ENCODE peak calls at places on chromosomes 5 and 9, in six cellular contexts. Y is cardiac muscle cell, X is GM23248, E is A549, G is mesenchymal stem cell, F is tibial nerve. P is an unnamed sample.

GRCh38 chr5:34687269-34688011 is 31.3 kb downstream of the RAI14 start:
- DNase-seq in Y (peak; percentile 90), X (peak; percentile 75), E (peak; percentile 47), G (peak; percentile 67), F (no peak), P (no peak)

GRCh38 chr5:149434162-149435014 is 55.3 kb upstream of the IL17B start:
- DNase-seq in Y (peak; percentile 83), X (peak; percentile 69), E (peak; percentile 88), G (peak; percentile 92), F (peak; percentile 87), P (peak; percentile 73)

GRCh38 chr9:135399000-135399649 is 80.5 kb upstream of the PPP1R26 start:
- DNase-seq in Y (no peak), X (no peak), E (no peak), G (no peak), F (no peak), P (no peak)

GRCh38 chr5:140341591-140341990 is 4.8 kb downstream of the HBEGF start:
- DNase-seq in Y (no peak), X (peak; percentile 56), E (no peak), G (no peak), F (no peak), P (peak; percentile 64)

GRCh38 chr5:33769968-33770367 is 121.8 kb downstream of the ADAMTS12 start:
- DNase-seq in Y (no peak), X (no peak), E (no peak), G (no peak), F (no peak), P (no peak)

GRCh38 chr5:125017796-125018195 is 271.4 kb upstream of the ZNF608 start:
- DNase-seq in Y (no peak), X (no peak), E (no peak), G (no peak), F (no peak), P (no peak)

GRCh38 chr5:31934156-31934555 is 240.0 kb downstream of the GOLPH3 start:
- DNase-seq in Y (no peak), X (no peak), E (no peak), G (no peak), F (no peak), P (no peak)

GRCh38 chr5:139664273-139664693 is 16.1 kb downstream of the CXXC5 start:
- DNase-seq in Y (no peak), X (no peak), E (no peak), G (no peak), F (no peak), P (no peak)

GRCh38 chr5:108216890-108217289 is 165.0 kb downstream of the FBXL17 start:
- DNase-seq in Y (peak; percentile 53), X (peak; percentile 33), E (no peak), G (peak; percentile 63), F (no peak), P (no peak)

GRCh38 chr5:39074009-39074886 is at the start of gene RICTOR:
- DNase-seq in Y (peak; percentile 90), X (peak; percentile 95), E (peak; percentile 79), G (peak; percentile 89), F (peak; percentile 85), P (peak; percentile 69)

GRCh38 chr5:93755716-93756115 is 14.3 kb upstream of the POU5F2 start:
- DNase-seq in Y (peak; percentile 14), X (no peak), E (no peak), G (no peak), F (no peak), P (no peak)

GRCh38 chr5:175729829-175730277 is 72.0 kb downstream of the HRH2 start:
- DNase-seq in Y (peak; percentile 94), X (peak; percentile 87), E (peak; percentile 96), G (peak; percentile 81), F (peak; percentile 91), P (peak; percentile 51)

GRCh38 chr5:52693279-52693678 is 94.4 kb upstream of the ITGA1 start:
- DNase-seq in Y (peak; percentile 67), X (peak; percentile 64), E (no peak), G (peak; percentile 53), F (peak; percentile 34), P (no peak)

GRCh38 chr5:74337252-74338100 is 303.1 kb downstream of the ENC1 start:
- DNase-seq in Y (no peak), X (no peak), E (no peak), G (no peak), F (no peak), P (no peak)

GRCh38 chr9:698276-698675 is 143.2 kb upstream of the DMRT1 start:
- DNase-seq in Y (no peak), X (peak; percentile 86), E (no peak), G (peak; percentile 69), F (no peak), P (no peak)

GRCh38 chr5:56499877-56500276 is 266.7 kb upstream of the ANKRD55 start:
- DNase-seq in Y (no peak), X (no peak), E (no peak), G (no peak), F (no peak), P (no peak)

GRCh38 chr9:88814521-88815101 is 176.7 kb upstream of the S1PR3 start:
- DNase-seq in Y (peak; percentile 40), X (peak; percentile 94), E (no peak), G (peak; percentile 44), F (no peak), P (peak; percentile 56)

GRCh38 chr9:128203842-128204551 is 818 bp downstream of the DNM1 start:
- DNase-seq in Y (peak; percentile 33), X (peak; percentile 71), E (peak; percentile 79), G (peak; percentile 58), F (no peak), P (no peak)

DNA sequence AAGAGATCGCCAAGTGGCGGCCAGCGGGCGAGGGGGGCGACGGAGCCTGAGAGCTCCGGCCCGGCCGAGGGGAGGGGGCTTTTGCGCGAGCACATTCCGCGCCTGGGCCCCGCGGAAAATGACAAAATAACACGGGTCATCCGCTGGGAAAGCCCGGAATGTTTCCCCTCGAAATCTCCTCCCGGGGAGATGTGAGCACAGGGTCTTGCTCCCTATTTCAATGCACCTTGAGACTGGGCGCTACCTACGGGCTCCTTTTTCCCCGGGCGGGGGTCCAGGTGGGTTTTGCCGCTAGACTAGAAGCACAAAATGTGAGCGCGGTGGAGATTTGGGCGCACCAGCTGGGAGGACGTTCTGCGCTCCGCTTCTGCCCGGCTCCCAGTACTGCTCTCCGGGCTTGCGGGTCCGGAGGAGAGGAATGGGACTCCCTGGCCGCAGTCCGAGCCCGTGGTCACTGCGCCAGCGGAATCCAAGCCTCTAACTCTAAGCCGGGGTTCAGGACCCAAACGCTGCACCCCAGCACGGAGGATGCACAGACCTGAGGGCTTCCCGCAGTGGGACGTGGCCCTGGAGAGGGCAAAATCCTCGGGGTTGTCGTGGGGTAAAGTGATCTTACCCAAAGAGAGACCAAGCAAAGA is 2.8 kb upstream of the PRDM12 start:
- DNase-seq in Y (no peak), X (no peak), E (no peak), G (peak; percentile 10), F (no peak), P (no peak)
- H3K4me1 ChIP-seq in Y (peaks cover 4% of the 10 kb centered on the region), X (no peaks in the 10 kb centered on the region), E (peaks cover 36% of the 10 kb centered on the region), G (peaks cover 41% of the 10 kb centered on the region), F (no peaks in the 10 kb centered on the region), P (peaks cover 42% of the 10 kb centered on the region)

GRCh38 chr5:78642701-78643100 is 5.9 kb downstream of the LHFPL2 start:
- DNase-seq in Y (no peak), X (no peak), E (no peak), G (no peak), F (no peak), P (no peak)

GRCh38 chr5:78647411-78647818 is 1.2 kb downstream of the LHFPL2 start:
- DNase-seq in Y (peak; percentile 58), X (peak; percentile 69), E (peak; percentile 50), G (peak; percentile 54), F (peak; percentile 25), P (no peak)

GRCh38 chr5:78644741-78645300 is 3.8 kb downstream of the LHFPL2 start:
- DNase-seq in Y (no peak), X (peak; percentile 31), E (no peak), G (no peak), F (no peak), P (no peak)

GRCh38 chr5:78641060-78641474 is 7.5 kb downstream of the LHFPL2 start:
- DNase-seq in Y (no peak), X (no peak), E (no peak), G (no peak), F (no peak), P (no peak)

DNA sequence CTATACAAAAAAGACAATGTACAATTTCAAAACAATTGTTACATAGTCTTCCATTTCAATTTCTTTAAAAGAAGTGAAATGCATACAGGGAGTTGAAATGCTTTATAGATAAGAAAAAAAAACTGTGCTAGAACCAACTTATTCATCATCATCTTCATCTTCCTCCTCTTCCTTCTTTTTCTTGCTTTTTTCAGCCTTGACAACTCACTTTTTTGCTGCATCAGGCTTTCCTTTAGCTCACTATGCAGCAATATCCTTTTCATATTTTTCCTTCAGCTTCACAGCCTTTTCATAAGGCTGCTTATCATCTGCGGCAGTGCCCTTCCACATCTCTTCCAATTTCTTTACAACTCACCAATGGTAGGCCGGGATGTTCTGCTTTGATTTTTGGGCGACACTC is 4.4 kb downstream of the LHFPL2 start:
- DNase-seq in Y (no peak), X (no peak), E (no peak), G (no peak), F (no peak), P (no peak)
- H3K4me1 ChIP-seq in Y (peaks cover 66% of the 10 kb centered on the region), X (peaks cover 19% of the 10 kb centered on the region), E (peaks cover 79% of the 10 kb centered on the region), G (peaks cover 7% of the 10 kb centered on the region), F (no peaks in the 10 kb centered on the region), P (peaks cover 15% of the 10 kb centered on the region)

GRCh38 chr5:151661968-151662732 is 24.6 kb downstream of the SPARC start:
- DNase-seq in Y (no peak), X (no peak), E (no peak), G (no peak), F (no peak), P (no peak)
- H3K4me1 ChIP-seq in Y (no peaks in the 10 kb centered on the region), X (peaks cover 70% of the 10 kb centered on the region), E (peaks cover 22% of the 10 kb centered on the region), G (peaks cover 25% of the 10 kb centered on the region), F (no peaks in the 10 kb centered on the region), P (peaks cover 39% of the 10 kb centered on the region)

DNA sequence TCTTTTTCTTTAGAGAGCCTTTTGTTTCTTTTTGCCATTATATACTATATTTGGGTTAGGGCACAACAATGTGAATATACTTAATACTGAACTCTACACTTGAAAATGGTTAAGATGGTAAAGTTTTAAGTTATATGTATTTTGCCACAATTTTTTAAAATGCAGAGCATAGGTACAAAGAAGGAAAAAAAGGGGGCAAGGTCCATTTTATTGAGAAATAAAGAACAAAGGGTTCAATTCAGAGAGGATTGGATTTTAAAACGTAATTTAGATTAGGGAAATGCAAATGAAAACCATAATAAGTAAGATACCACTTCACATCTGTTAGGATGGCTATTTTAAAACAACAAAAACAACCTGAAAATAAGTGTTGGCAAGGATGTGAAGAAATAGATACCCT is 29.3 kb downstream of the IRF1 start:
- DNase-seq in Y (no peak), X (no peak), E (no peak), G (no peak), F (no peak), P (no peak)
- H3K4me1 ChIP-seq in Y (no peaks in the 10 kb centered on the region), X (peaks cover 48% of the 10 kb centered on the region), E (peaks cover 42% of the 10 kb centered on the region), G (peaks cover 53% of the 10 kb centered on the region), F (no peaks in the 10 kb centered on the region), P (peaks cover 16% of the 10 kb centered on the region)

P was measured in thoracic aorta.